ENCODE peak calls at places on chromosomes 6 and 20, in four cellular contexts. One of them, this sample, is unnamed.

GRCh38 chr20:56513096-56513806 is 11.3 kb upstream of the FAM209A start:
- DNase-seq in heart right ventricle: no peak
- DNase-seq in PC-9: no peak
- DNase-seq in AG04450: no peak
- DNase-seq in this sample: peak; percentile 7

GRCh38 chr6:71080151-71080550 is 123.3 kb upstream of the B3GAT2 start:
- DNase-seq in heart right ventricle: no peak
- DNase-seq in PC-9: no peak
- DNase-seq in AG04450: no peak
- DNase-seq in this sample: peak; percentile 2

GRCh38 chr6:52603000-52603795 is 26.3 kb upstream of the TRAM2 start:
- DNase-seq in heart right ventricle: no peak
- DNase-seq in PC-9: no peak
- DNase-seq in AG04450: no peak
- DNase-seq in this sample: peak; percentile 26

GRCh38 chr6:4009486-4009885 is 69.5 kb downstream of the FAM217A start:
- DNase-seq in heart right ventricle: no peak
- DNase-seq in PC-9: no peak
- DNase-seq in AG04450: no peak
- DNase-seq in this sample: no peak

GRCh38 chr20:53778041-53778516 is 184.4 kb upstream of the ZNF217 start:
- DNase-seq in heart right ventricle: no peak
- DNase-seq in PC-9: no peak
- DNase-seq in AG04450: no peak
- DNase-seq in this sample: peak; percentile 45

GRCh38 chr6:6699741-6700367 is 111.3 kb downstream of the LY86 start:
- DNase-seq in heart right ventricle: peak; percentile 90
- DNase-seq in PC-9: peak; percentile 90
- DNase-seq in AG04450: peak; percentile 86
- DNase-seq in this sample: peak; percentile 99

GRCh38 chr6:1593958-1594314 is 15.8 kb upstream of the FOXC1 start:
- DNase-seq in heart right ventricle: no peak
- DNase-seq in PC-9: no peak
- DNase-seq in AG04450: no peak
- DNase-seq in this sample: no peak

GRCh38 chr6:71524201-71524600 is 235.6 kb downstream of the OGFRL1 start:
- DNase-seq in heart right ventricle: no peak
- DNase-seq in PC-9: no peak
- DNase-seq in AG04450: no peak
- DNase-seq in this sample: no peak

GRCh38 chr20:59525500-59526241 is 78.7 kb upstream of the PHACTR3 start:
- DNase-seq in heart right ventricle: peak; percentile 53
- DNase-seq in PC-9: peak; percentile 46
- DNase-seq in AG04450: no peak
- DNase-seq in this sample: peak; percentile 29

GRCh38 chr6:84137989-84138575 is 89.4 kb downstream of the CEP162 start:
- DNase-seq in heart right ventricle: no peak
- DNase-seq in PC-9: no peak
- DNase-seq in AG04450: no peak
- DNase-seq in this sample: peak; percentile 25

GRCh38 chr6:35831257-35832007 is 26.3 kb downstream of the LHFPL5 start:
- DNase-seq in heart right ventricle: no peak
- DNase-seq in PC-9: no peak
- DNase-seq in AG04450: no peak
- DNase-seq in this sample: no peak

GRCh38 chr20:34980543-34981213 is 25.0 kb downstream of the MYH7B start:
- DNase-seq in heart right ventricle: peak; percentile 77
- DNase-seq in PC-9: no peak
- DNase-seq in AG04450: no peak
- DNase-seq in this sample: no peak

GRCh38 chr20:51562334-51563140 is 20.0 kb upstream of the NFATC2 start:
- DNase-seq in heart right ventricle: peak; percentile 94
- DNase-seq in PC-9: peak; percentile 54
- DNase-seq in AG04450: peak; percentile 83
- DNase-seq in this sample: peak; percentile 53

GRCh38 chr20:11155156-11155805 is 481.5 kb upstream of the JAG1 start:
- DNase-seq in heart right ventricle: no peak
- DNase-seq in PC-9: no peak
- DNase-seq in AG04450: no peak
- DNase-seq in this sample: no peak

GRCh38 chr20:3932277-3933073 is 43.3 kb downstream of the PANK2 start:
- DNase-seq in heart right ventricle: no peak
- DNase-seq in PC-9: no peak
- DNase-seq in AG04450: no peak
- DNase-seq in this sample: no peak

DNA sequence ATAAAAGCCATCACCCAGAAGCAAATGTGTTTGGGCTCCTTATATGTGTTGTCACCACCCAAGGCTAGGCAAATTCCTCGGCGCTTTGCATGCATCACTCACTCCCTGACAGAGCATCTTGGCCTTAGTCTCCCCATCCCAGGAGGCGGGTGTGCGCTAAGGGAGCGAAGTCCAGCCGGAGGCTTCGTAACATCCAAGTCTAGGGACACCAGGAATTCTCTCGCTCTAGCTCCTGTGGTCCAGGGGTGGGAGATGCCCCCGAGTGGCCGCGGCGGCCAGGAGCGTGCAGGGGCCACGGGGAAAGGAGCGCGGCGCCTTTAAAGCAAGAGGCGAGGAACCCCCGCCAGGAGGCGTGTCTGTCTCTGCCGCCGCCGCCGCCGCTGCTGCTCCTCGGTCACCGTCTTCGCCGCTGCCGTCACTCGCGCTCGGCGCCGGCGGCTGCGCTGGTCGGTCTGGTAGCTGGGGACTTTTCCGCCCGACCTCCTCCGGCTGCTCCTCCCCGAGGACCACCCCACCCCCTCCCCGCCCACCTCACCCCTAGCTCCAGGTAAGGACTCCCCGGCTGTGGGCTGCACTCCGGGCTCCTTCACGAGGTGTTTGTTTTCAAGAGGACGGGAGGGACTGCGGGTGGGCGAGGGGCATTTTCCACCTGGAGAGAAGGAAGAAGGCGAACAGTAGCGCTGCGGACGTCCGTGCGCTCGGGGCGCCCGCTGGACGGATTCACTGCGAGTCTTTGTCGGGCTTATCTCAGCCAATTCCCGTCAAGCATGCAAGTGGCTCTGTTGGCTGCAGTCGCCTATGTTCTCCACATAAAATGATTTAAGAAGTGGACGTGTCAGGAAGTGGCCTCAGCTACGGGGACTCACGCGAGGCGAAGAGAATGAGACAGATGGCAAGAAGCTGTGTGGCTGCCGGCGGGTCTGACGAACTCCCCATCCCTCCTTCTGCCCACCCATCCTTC is at the start of gene GRIK2:
- DNase-seq in heart right ventricle: no peak
- DNase-seq in PC-9: peak; percentile 49
- DNase-seq in AG04450: no peak
- DNase-seq in this sample: peak; percentile 55
- TF ChIP-seq CTCF in heart right ventricle: peak; percentile 42
- TF ChIP-seq CTCF in PC-9: peak; percentile 66
- TF ChIP-seq CTCF in AG04450: peak; percentile 54
- TF ChIP-seq CTCF in this sample: peak; percentile 29

GRCh38 chr6:26172496-26172958 is 85.3 kb downstream of the HFE start:
- DNase-seq in heart right ventricle: no peak
- DNase-seq in PC-9: no peak
- DNase-seq in AG04450: no peak
- DNase-seq in this sample: no peak
- H3K4me3 ChIP-seq in heart right ventricle: peak overlapping the region; percentile 74
- H3K4me3 ChIP-seq in PC-9: peak overlapping the region; percentile 74
- H3K4me3 ChIP-seq in AG04450: peak overlapping the region; percentile 64
- H3K4me3 ChIP-seq in this sample: peak overlapping the region; percentile 60

DNA sequence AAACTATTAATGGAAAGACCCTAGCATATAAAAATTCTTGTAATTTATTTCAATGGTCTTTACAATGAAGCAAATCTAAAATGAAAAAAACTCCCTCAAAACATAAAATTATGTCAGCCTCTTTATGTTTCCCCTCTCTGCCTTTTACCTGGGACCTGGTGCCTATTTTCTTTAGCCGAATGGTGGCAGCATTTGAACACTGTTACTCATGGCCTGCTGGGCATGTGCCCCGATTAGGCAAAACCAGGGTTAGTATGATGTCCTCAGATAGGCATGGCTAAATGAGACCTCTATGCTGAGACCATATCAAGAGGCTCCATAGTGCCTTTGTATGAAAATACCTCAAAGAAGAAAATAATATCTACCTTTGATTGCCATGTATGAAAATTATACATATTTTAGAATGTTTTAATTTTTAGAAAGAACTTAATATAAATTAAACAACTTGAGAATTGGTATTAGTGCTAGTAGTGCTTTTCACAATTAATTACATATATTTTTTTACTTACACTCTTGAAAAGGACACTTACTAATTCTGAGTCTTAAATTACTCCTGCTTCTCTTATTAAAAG is 22.5 kb upstream of the C6orf58 start:
- DNase-seq in heart right ventricle: no peak
- DNase-seq in PC-9: peak; percentile 31
- DNase-seq in AG04450: no peak
- DNase-seq in this sample: peak; percentile 74
- TF ChIP-seq CTCF in heart right ventricle: peak; percentile 9
- TF ChIP-seq CTCF in PC-9: peak; percentile 69
- TF ChIP-seq CTCF in AG04450: peak; percentile 57
- TF ChIP-seq CTCF in this sample: peak; percentile 69

GRCh38 chr20:36645998-36646397 is at the start of gene SLA2:
- DNase-seq in heart right ventricle: no peak
- DNase-seq in PC-9: no peak
- DNase-seq in AG04450: no peak
- DNase-seq in this sample: no peak
- H3K4me3 ChIP-seq in heart right ventricle: no peak within 1 kb of the TSS
- H3K4me3 ChIP-seq in PC-9: no peak within 1 kb of the TSS
- H3K4me3 ChIP-seq in AG04450: no peak within 1 kb of the TSS
- H3K4me3 ChIP-seq in this sample: no peak within 1 kb of the TSS

GRCh38 chr6:120274547-120274946 is 925.0 kb upstream of the MAN1A1 start:
- DNase-seq in heart right ventricle: no peak
- DNase-seq in PC-9: no peak
- DNase-seq in AG04450: no peak
- DNase-seq in this sample: no peak
- TF ChIP-seq CTCF in heart right ventricle: no peak
- TF ChIP-seq CTCF in PC-9: no peak
- TF ChIP-seq CTCF in AG04450: no peak
- TF ChIP-seq CTCF in this sample: no peak

GRCh38 chr6:16437095-16437494 is 198.7 kb downstream of the GMPR start:
- DNase-seq in heart right ventricle: no peak
- DNase-seq in PC-9: no peak
- DNase-seq in AG04450: no peak
- DNase-seq in this sample: no peak
- H3K4me3 ChIP-seq in heart right ventricle: no peak overlapping the region
- H3K4me3 ChIP-seq in PC-9: no peak overlapping the region
- H3K4me3 ChIP-seq in AG04450: no peak overlapping the region
- H3K4me3 ChIP-seq in this sample: no peak overlapping the region

This sample was measured in epithelial cell of esophagus.